ENCODE peak calls at places on chromosome 7, in eight cellular contexts. P, B, R, U, W, T, Y and F are unnamed samples.

GRCh38 chr7:15778191-15778590 is 91.7 kb upstream of the MEOX2 start:
- DNase-seq in W (no peak), Y (no peak), B (no peak), T (no peak), P (no peak), U (no peak), R (no peak), F (no peak)

GRCh38 chr7:90224204-90224603 is 12.7 kb downstream of the STEAP2 start:
- DNase-seq in B (no peak), Y (no peak), P (no peak), T (no peak), U (no peak), R (no peak), W (no peak), F (no peak)

GRCh38 chr7:44881066-44881600 is 4.2 kb downstream of the PURB start:
- DNase-seq in W (no peak), R (no peak), U (no peak), Y (no peak), T (no peak), P (no peak), B (no peak), F (no peak)

GRCh38 chr7:87147500-87147899 is 4.8 kb upstream of the DMTF1 start:
- DNase-seq in Y (peak; percentile 9), W (no peak), U (no peak), P (no peak), T (no peak), R (no peak), B (no peak), F (no peak)

GRCh38 chr7:151732292-151732691 is 144.6 kb downstream of the PRKAG2 start:
- DNase-seq in R (no peak), P (no peak), Y (no peak), U (no peak), B (no peak), T (no peak), W (no peak), F (no peak)

GRCh38 chr7:29243777-29244655 is 49.4 kb downstream of the CHN2 start:
- DNase-seq in B (no peak), U (no peak), Y (peak; percentile 7), R (no peak), P (no peak), W (no peak), T (no peak), F (no peak)

GRCh38 chr7:115306541-115306940 is 384.6 kb downstream of the MDFIC start:
- DNase-seq in B (no peak), T (no peak), R (no peak), W (no peak), U (no peak), P (no peak), Y (no peak), F (no peak)

GRCh38 chr7:4066206-4066605 is 615.9 kb upstream of the FOXK1 start:
- DNase-seq in R (no peak), P (no peak), T (no peak), B (peak; percentile 16), W (no peak), Y (no peak), U (no peak), F (peak; percentile 35)

GRCh38 chr7:40470111-40470736 is 335.4 kb downstream of the SUGCT start:
- DNase-seq in R (no peak), U (no peak), W (no peak), Y (peak; percentile 18), T (no peak), P (no peak), B (no peak), F (no peak)

GRCh38 chr7:135197343-135197742 is 14.0 kb downstream of the WDR91 start:
- DNase-seq in T (peak; percentile 10), R (no peak), U (no peak), Y (no peak), W (no peak), P (no peak), B (no peak), F (peak; percentile 18)

GRCh38 chr7:45178241-45179225 is 20.9 kb downstream of the RAMP3 start:
- DNase-seq in R (no peak), P (no peak), T (peak; percentile 55), U (peak; percentile 20), Y (peak; percentile 30), B (no peak), W (no peak), F (no peak)

GRCh38 chr7:37445800-37446199 is 2.9 kb downstream of the ELMO1 start:
- DNase-seq in Y (no peak), B (no peak), P (no peak), R (no peak), T (no peak), W (no peak), U (no peak), F (no peak)

GRCh38 chr7:155763721-155764431 is 48.4 kb downstream of the SHH start:
- DNase-seq in B (no peak), Y (peak; percentile 11), W (no peak), U (peak; percentile 79), P (no peak), T (no peak), R (peak; percentile 33), F (no peak)

GRCh38 chr7:99791667-99792356 is 7.8 kb upstream of the CYP3A4 start:
- DNase-seq in Y (no peak), T (no peak), W (no peak), R (no peak), P (no peak), B (no peak), U (no peak), F (no peak)

GRCh38 chr7:128202287-128202957 is 38.7 kb upstream of the LEP start:
- DNase-seq in T (no peak), W (no peak), U (no peak), Y (no peak), B (no peak), R (no peak), P (no peak), F (peak; percentile 39)